ENCODE peak calls at places on chromosome 17, in eight cellular contexts. One of them, this sample, is unnamed.
A peak's percentile ranks its signal among the peaks of the same experiment; 100 is the strongest.

GRCh38 chr17:4405038-4405669 is 28.6 kb upstream of the SPNS3 start:
- DNase-seq in NCI-H1930: no peak
- DNase-seq in LoVo: no peak
- DNase-seq in aorta: no peak
- DNase-seq in Kasumi-1: no peak
- DNase-seq in stimulated activated CD8-positive, alpha-beta memory T cell treated with anti-CD3 and anti-CD28 coated beads, Interleukin-2, amount 100 ng/mL, for 48 hours: no peak
- DNase-seq in kidney: no peak
- DNase-seq in amygdala: no peak
- DNase-seq in this sample: no peak

GRCh38 chr17:59278401-59278800 is 53.1 kb upstream of the YPEL2 start:
- DNase-seq in NCI-H1930: no peak
- DNase-seq in LoVo: no peak
- DNase-seq in aorta: no peak
- DNase-seq in Kasumi-1: no peak
- DNase-seq in stimulated activated CD8-positive, alpha-beta memory T cell treated with anti-CD3 and anti-CD28 coated beads, Interleukin-2, amount 100 ng/mL, for 48 hours: no peak
- DNase-seq in kidney: no peak
- DNase-seq in amygdala: no peak
- DNase-seq in this sample: no peak

GRCh38 chr17:44637066-44637465 is 19.2 kb upstream of the MEIOC start:
- DNase-seq in NCI-H1930: no peak
- DNase-seq in LoVo: peak; percentile 14
- DNase-seq in aorta: no peak
- DNase-seq in Kasumi-1: no peak
- DNase-seq in stimulated activated CD8-positive, alpha-beta memory T cell treated with anti-CD3 and anti-CD28 coated beads, Interleukin-2, amount 100 ng/mL, for 48 hours: no peak
- DNase-seq in kidney: no peak
- DNase-seq in amygdala: no peak
- DNase-seq in this sample: peak; percentile 66

GRCh38 chr17:5931611-5932010 is 138.6 kb upstream of the WSCD1 start:
- DNase-seq in NCI-H1930: no peak
- DNase-seq in LoVo: no peak
- DNase-seq in aorta: no peak
- DNase-seq in Kasumi-1: no peak
- DNase-seq in stimulated activated CD8-positive, alpha-beta memory T cell treated with anti-CD3 and anti-CD28 coated beads, Interleukin-2, amount 100 ng/mL, for 48 hours: no peak
- DNase-seq in kidney: no peak
- DNase-seq in amygdala: no peak
- DNase-seq in this sample: peak; percentile 8

GRCh38 chr17:17403899-17404576 is 72.8 kb upstream of the MED9 start:
- DNase-seq in NCI-H1930: no peak
- DNase-seq in LoVo: no peak
- DNase-seq in aorta: no peak
- DNase-seq in Kasumi-1: peak; percentile 71
- DNase-seq in stimulated activated CD8-positive, alpha-beta memory T cell treated with anti-CD3 and anti-CD28 coated beads, Interleukin-2, amount 100 ng/mL, for 48 hours: no peak
- DNase-seq in kidney: no peak
- DNase-seq in amygdala: no peak
- DNase-seq in this sample: no peak

GRCh38 chr17:78142113-78142861 is 3.9 kb upstream of the C17orf99 start:
- DNase-seq in NCI-H1930: no peak
- DNase-seq in LoVo: peak; percentile 93
- DNase-seq in aorta: no peak
- DNase-seq in Kasumi-1: no peak
- DNase-seq in stimulated activated CD8-positive, alpha-beta memory T cell treated with anti-CD3 and anti-CD28 coated beads, Interleukin-2, amount 100 ng/mL, for 48 hours: no peak
- DNase-seq in kidney: peak; percentile 92
- DNase-seq in amygdala: no peak
- DNase-seq in this sample: peak; percentile 98

GRCh38 chr17:49063652-49064051 is 66.5 kb downstream of the IGF2BP1 start:
- DNase-seq in NCI-H1930: no peak
- DNase-seq in LoVo: no peak
- DNase-seq in aorta: no peak
- DNase-seq in Kasumi-1: no peak
- DNase-seq in stimulated activated CD8-positive, alpha-beta memory T cell treated with anti-CD3 and anti-CD28 coated beads, Interleukin-2, amount 100 ng/mL, for 48 hours: no peak
- DNase-seq in kidney: no peak
- DNase-seq in amygdala: peak; percentile 58
- DNase-seq in this sample: no peak

GRCh38 chr17:10683853-10684252 is 13.5 kb downstream of the SCO1 start:
- DNase-seq in NCI-H1930: no peak
- DNase-seq in LoVo: no peak
- DNase-seq in aorta: no peak
- DNase-seq in Kasumi-1: peak; percentile 34
- DNase-seq in stimulated activated CD8-positive, alpha-beta memory T cell treated with anti-CD3 and anti-CD28 coated beads, Interleukin-2, amount 100 ng/mL, for 48 hours: no peak
- DNase-seq in kidney: no peak
- DNase-seq in amygdala: no peak
- DNase-seq in this sample: peak; percentile 10

GRCh38 chr17:6126768-6127167 is 56.6 kb downstream of the WSCD1 start:
- DNase-seq in NCI-H1930: no peak
- DNase-seq in LoVo: no peak
- DNase-seq in aorta: no peak
- DNase-seq in Kasumi-1: no peak
- DNase-seq in stimulated activated CD8-positive, alpha-beta memory T cell treated with anti-CD3 and anti-CD28 coated beads, Interleukin-2, amount 100 ng/mL, for 48 hours: no peak
- DNase-seq in kidney: no peak
- DNase-seq in amygdala: no peak
- DNase-seq in this sample: no peak

GRCh38 chr17:35898283-35899070 is 18.3 kb upstream of the CCL5 start:
- DNase-seq in NCI-H1930: no peak
- DNase-seq in LoVo: peak; percentile 3
- DNase-seq in aorta: no peak
- DNase-seq in Kasumi-1: peak; percentile 30
- DNase-seq in stimulated activated CD8-positive, alpha-beta memory T cell treated with anti-CD3 and anti-CD28 coated beads, Interleukin-2, amount 100 ng/mL, for 48 hours: no peak
- DNase-seq in kidney: no peak
- DNase-seq in amygdala: no peak
- DNase-seq in this sample: no peak